ENCODE peak calls at places on chromosomes 12 and 14, in four cellular contexts. R is suprapubic skin, V is GM12864, A is tibial artery. J is an unnamed sample.

GRCh38 chr12:102356690-102357089 is 123.7 kb downstream of the IGF1 start:
- DNase-seq in R (no peak), V (no peak), A (no peak), J (no peak)

GRCh38 chr14:96104469-96105057 is 65.4 kb downstream of the C14orf132 start:
- DNase-seq in R (peak; percentile 94), V (no peak), A (peak; percentile 90), J (no peak)

GRCh38 chr12:117986705-117987469 is 18.1 kb upstream of the KSR2 start:
- DNase-seq in R (no peak), V (no peak), A (no peak), J (no peak)

GRCh38 chr14:106222736-106223135 is 696.4 kb downstream of the TMEM121 start:
- DNase-seq in R (no peak), V (no peak), A (no peak), J (no peak)

GRCh38 chr14:73058923-73059311 is 583 bp downstream of the RBM25 start:
- DNase-seq in R (peak; percentile 74), V (no peak), A (peak; percentile 45), J (no peak)

GRCh38 chr12:104973250-104973649 is 12.9 kb upstream of the NOPCHAP1 start:
- DNase-seq in R (no peak), V (no peak), A (no peak), J (no peak)

GRCh38 chr14:60653388-60653690 is 4.1 kb upstream of the SIX1 start:
- DNase-seq in R (no peak), V (no peak), A (no peak), J (no peak)

GRCh38 chr12:59972941-59973340 is 377.1 kb downstream of the SLC16A7 start:
- DNase-seq in R (no peak), V (no peak), A (no peak), J (no peak)

GRCh38 chr12:57124259-57124877 is 3.9 kb upstream of the LRP1 start:
- DNase-seq in R (peak; percentile 80), V (no peak), A (peak; percentile 83), J (peak; percentile 71)

GRCh38 chr14:50318031-50318626 is 6.0 kb downstream of the DMAC2L start:
- DNase-seq in R (no peak), V (no peak), A (no peak), J (no peak)

GRCh38 chr12:96054262-96054645 is 18.9 kb upstream of the LTA4H start:
- DNase-seq in R (no peak), V (no peak), A (no peak), J (no peak)

GRCh38 chr12:94284046-94284445 is 135.7 kb downstream of the PLXNC1 start:
- DNase-seq in R (no peak), V (no peak), A (no peak), J (no peak)

GRCh38 chr12:116598341-116599284 is 39.4 kb downstream of the MAP1LC3B2 start:
- DNase-seq in R (no peak), V (no peak), A (no peak), J (no peak)

GRCh38 chr12:57887631-57888406 is 41.3 kb upstream of the CTDSP2 start:
- DNase-seq in R (no peak), V (no peak), A (peak; percentile 70), J (no peak)

GRCh38 chr12:88698471-88698870 is 118.2 kb upstream of the KITLG start:
- DNase-seq in R (no peak), V (no peak), A (no peak), J (no peak)

GRCh38 chr12:55188974-55189556 is 31.8 kb upstream of the OR10A7 start:
- DNase-seq in R (no peak), V (peak; percentile 49), A (no peak), J (no peak)

GRCh38 chr12:59695379-59695778 is 99.5 kb downstream of the SLC16A7 start:
- DNase-seq in R (no peak), V (no peak), A (no peak), J (no peak)

GRCh38 chr12:16857456-16857923 is 251.5 kb upstream of the LMO3 start:
- DNase-seq in R (no peak), V (no peak), A (no peak), J (no peak)

GRCh38 chr14:71647086-71647784 is 285.0 kb upstream of the RGS6 start:
- DNase-seq in R (no peak), V (no peak), A (no peak), J (no peak)

GRCh38 chr12:107275530-107275929 is 182.2 kb upstream of the CRY1 start:
- DNase-seq in R (no peak), V (no peak), A (no peak), J (no peak)

GRCh38 chr14:72617391-72618011 is 276.4 kb downstream of the DPF3 start:
- DNase-seq in R (no peak), V (no peak), A (no peak), J (no peak)

GRCh38 chr12:2664721-2665577 is 129.8 kb upstream of the FKBP4 start:
- DNase-seq in R (no peak), V (no peak), A (no peak), J (no peak)

GRCh38 chr12:82299617-82300016 is 58.6 kb downstream of the CCDC59 start:
- DNase-seq in R (no peak), V (no peak), A (no peak), J (no peak)

GRCh38 chr14:90450151-90450550 is 53.3 kb downstream of the CALM1 start:
- DNase-seq in R (no peak), V (no peak), A (no peak), J (no peak)

GRCh38 chr14:51439896-51440295 is 199.8 kb downstream of the TMX1 start:
- DNase-seq in R (no peak), V (no peak), A (no peak), J (no peak)

GRCh38 chr12:124381454-124382207 is 86.7 kb downstream of the RFLNA start:
- DNase-seq in R (peak; percentile 94), V (no peak), A (peak; percentile 92), J (peak; percentile 93)

GRCh38 chr12:24933694-24934407 is 15.1 kb downstream of the BCAT1 start:
- DNase-seq in R (no peak), V (no peak), A (no peak), J (no peak)

GRCh38 chr12:65656904-65657351 is 167.4 kb upstream of the HMGA2 start:
- DNase-seq in R (no peak), V (no peak), A (no peak), J (no peak)

GRCh38 chr14:81331229-81332026 is 68.7 kb downstream of the STON2 start:
- DNase-seq in R (no peak), V (no peak), A (no peak), J (no peak)

GRCh38 chr12:109744991-109745942 is 31.6 kb downstream of the FAM222A start:
- DNase-seq in R (peak; percentile 20), V (no peak), A (peak; percentile 2), J (peak; percentile 20)

GRCh38 chr12:85920324-85920947 is 46.3 kb downstream of the NTS start:
- DNase-seq in R (no peak), V (no peak), A (no peak), J (no peak)

DNA sequence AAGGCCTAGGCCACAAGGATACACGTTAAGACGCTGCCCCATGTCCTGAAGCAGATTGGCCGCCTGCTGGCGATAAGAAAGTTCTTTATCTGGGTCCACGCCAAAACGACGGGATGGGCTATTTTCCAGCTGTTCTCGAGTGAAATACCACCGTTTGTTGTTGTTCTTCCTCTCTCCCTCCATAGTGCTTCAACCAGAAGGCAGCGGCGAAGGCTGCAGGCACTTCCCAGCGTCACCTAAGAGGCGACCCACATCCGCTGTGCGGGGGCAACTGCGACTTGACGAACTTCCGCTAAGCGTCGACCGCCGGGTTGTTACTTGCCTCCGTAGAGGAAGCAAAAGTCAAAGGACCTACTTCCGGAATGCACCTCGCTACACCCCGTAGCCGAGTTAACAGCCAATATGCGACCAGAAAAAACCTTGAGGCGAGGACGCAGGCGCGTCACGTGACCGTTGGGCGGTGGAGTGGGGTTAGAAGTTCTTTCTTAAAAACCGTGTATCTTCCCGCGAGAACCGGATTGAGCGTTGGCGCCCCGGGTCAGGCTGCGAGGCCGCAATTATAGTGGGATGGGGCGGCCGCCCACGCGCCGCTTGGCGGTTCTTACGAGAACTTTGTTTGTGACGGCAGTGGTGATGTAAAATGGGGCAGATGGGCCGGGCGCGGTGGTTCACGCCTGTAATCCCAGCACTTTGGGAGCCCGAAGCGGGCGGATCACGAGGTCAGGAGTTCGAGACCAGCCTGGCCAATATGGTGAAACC is at the start of gene CCNT1:
- DNase-seq in R (peak; percentile 100), V (peak; percentile 100), A (peak; percentile 98), J (peak; percentile 100)
- TF ChIP-seq CTCF in R (peak; percentile 25), V (peak; percentile 15), A (peak; percentile 53), J (peak; percentile 29)

DNA sequence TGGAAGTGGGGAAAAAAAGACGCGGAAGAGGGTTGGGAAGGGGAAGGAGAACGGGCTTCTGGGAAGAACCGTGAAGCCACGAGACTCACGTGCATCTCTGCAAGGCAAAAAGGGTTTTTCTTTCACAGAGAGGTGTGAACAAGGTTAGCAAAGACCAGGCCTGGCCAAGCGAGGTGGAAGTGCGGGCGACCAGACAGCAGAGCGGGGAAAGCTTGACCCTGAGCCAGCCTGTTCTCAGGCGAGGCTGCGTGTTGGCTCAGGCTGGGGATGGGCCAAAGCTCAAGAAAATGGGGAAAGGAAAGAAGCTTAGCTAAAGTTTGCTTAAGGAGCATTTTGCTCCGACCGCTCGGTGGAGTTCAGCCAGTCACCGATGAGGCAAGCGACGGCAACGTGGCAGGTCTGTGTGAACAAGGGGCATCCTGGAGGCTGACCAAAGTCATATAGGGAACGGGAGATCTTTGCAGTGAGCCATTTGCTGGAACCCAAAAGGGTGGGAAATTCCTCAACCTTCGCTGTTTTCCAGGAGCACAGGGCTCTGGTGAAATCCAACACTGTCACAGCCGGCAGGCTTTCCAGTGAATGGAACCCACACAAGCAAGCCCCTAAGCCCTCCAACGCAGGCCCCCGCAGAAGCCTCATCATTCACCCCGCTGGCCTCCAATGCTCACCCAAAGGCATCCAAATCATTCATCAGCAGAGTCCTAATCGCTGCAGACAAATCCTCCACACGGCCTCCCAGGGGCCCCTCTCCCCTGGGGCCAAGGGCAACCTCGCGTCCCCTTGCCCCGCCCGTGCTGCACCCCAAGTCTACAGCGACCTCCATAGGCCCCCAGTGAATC is 793 bp downstream of the ZNF605 start:
- DNase-seq in R (no peak), V (no peak), A (no peak), J (no peak)
- TF ChIP-seq CTCF in R (no peak), V (peak; percentile 11), A (no peak), J (no peak)

GRCh38 chr14:100679707-100680438 is 46.8 kb upstream of the DLK1 start:
- DNase-seq in R (no peak), V (no peak), A (no peak), J (no peak)
- TF ChIP-seq CTCF in R (no peak), V (no peak), A (no peak), J (no peak)

GRCh38 chr12:47854531-47854930 is 34.8 kb upstream of the HDAC7 start:
- DNase-seq in R (no peak), V (no peak), A (no peak), J (no peak)
- TF ChIP-seq CTCF in R (no peak), V (no peak), A (no peak), J (no peak)

GRCh38 chr12:11895421-11896064 is 175.2 kb upstream of the BCL2L14 start:
- DNase-seq in R (no peak), V (no peak), A (no peak), J (no peak)

GRCh38 chr12:11894890-11895289 is 175.8 kb upstream of the BCL2L14 start:
- DNase-seq in R (no peak), V (no peak), A (no peak), J (no peak)

GRCh38 chr12:11893998-11894397 is 176.7 kb upstream of the BCL2L14 start:
- DNase-seq in R (no peak), V (no peak), A (no peak), J (no peak)

GRCh38 chr12:11891350-11892064 is 179.2 kb upstream of the BCL2L14 start:
- DNase-seq in R (no peak), V (no peak), A (peak; percentile 63), J (no peak)

DNA sequence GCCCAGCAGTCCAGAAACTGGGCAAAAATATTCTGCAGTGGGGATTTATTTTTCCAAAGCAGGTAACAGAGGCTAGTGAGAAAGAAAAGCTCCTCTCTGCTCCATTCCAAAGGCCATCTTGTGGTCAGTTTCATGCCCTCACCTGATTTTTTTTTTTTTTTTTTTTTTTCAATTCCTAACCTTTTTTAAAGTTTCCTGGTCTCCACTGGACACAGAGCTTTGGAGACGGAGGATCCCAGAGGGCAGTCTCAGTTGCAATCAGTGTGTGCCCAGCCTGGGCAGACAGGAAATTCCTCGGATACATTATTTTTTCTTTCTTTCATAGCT is 178.7 kb upstream of the BCL2L14 start:
- DNase-seq in R (no peak), V (no peak), A (no peak), J (no peak)
- TF ChIP-seq CTCF in R (no peak), V (peak; percentile 2), A (peak; percentile 16), J (no peak)

J was measured in CD14-positive monocyte.